ENCODE peak calls at places on chromosomes 4 and X, in ten cellular contexts. U is spleen; S is A549; F is RWPE1; K is cardiac muscle cell; H is HFFc6; T is ovary; V is K562; G is lower lobe of right lung; J is CD8-positive, alpha-beta T cell. Y is an unnamed sample.

GRCh38 chr4:113810906-113811305 is 49.4 kb upstream of the CAMK2D start:
- DNase-seq in U (no peak), S (no peak), F (no peak), K (no peak), H (peak; percentile 30), T (no peak), V (no peak), G (no peak), J (no peak), Y (no peak)

GRCh38 chr4:153676984-153677383 is 7.1 kb upstream of the TLR2 start:
- DNase-seq in U (no peak), S (no peak), F (peak; percentile 84), K (no peak), H (peak; percentile 66), T (no peak), V (no peak), G (no peak), J (no peak), Y (no peak)

GRCh38 chr4:2047031-2047660 is 12.0 kb upstream of the NAT8L start:
- DNase-seq in U (peak; percentile 65), S (no peak), F (no peak), K (no peak), H (no peak), T (no peak), V (no peak), G (no peak), J (no peak), Y (no peak)

GRCh38 chrX:26778320-26778888 is 562.4 kb downstream of the MAGEB5 start:
- DNase-seq in U (no peak), S (no peak), F (no peak), K (no peak), H (no peak), T (no peak), V (peak; percentile 8), G (no peak), J (no peak), Y (no peak)

GRCh38 chr4:168102403-168102802 is 10.1 kb downstream of the ANXA10 start:
- DNase-seq in U (no peak), S (no peak), F (no peak), K (no peak), H (no peak), T (no peak), V (no peak), G (no peak), J (no peak), Y (no peak)

GRCh38 chrX:147910607-147911006 is 1.1 kb upstream of the FMR1 start:
- DNase-seq in U (no peak), S (no peak), F (no peak), K (no peak), H (no peak), T (no peak), V (no peak), G (no peak), J (no peak), Y (no peak)

GRCh38 chr4:173448103-173448502 is 49.2 kb upstream of the SCRG1 start:
- DNase-seq in U (no peak), S (no peak), F (no peak), K (no peak), H (peak; percentile 37), T (peak; percentile 49), V (no peak), G (no peak), J (no peak), Y (no peak)

GRCh38 chr4:113303315-113303714 is 253.9 kb downstream of the ANK2 start:
- DNase-seq in U (no peak), S (no peak), F (no peak), K (no peak), H (no peak), T (no peak), V (no peak), G (no peak), J (no peak), Y (no peak)

GRCh38 chr4:44038811-44039210 is 409.8 kb downstream of the KCTD8 start:
- DNase-seq in U (no peak), S (no peak), F (no peak), K (no peak), H (no peak), T (no peak), V (no peak), G (no peak), J (no peak), Y (no peak)

GRCh38 chrX:21756785-21757529 is 959 bp downstream of the SMPX start:
- DNase-seq in U (no peak), S (no peak), F (no peak), K (peak; percentile 63), H (no peak), T (no peak), V (no peak), G (no peak), J (no peak), Y (no peak)

GRCh38 chr4:55447826-55448225 is 52.1 kb downstream of the TMEM165 start:
- DNase-seq in U (no peak), S (no peak), F (no peak), K (no peak), H (peak; percentile 17), T (no peak), V (no peak), G (no peak), J (no peak), Y (no peak)

GRCh38 chr4:38386654-38387188 is 277.3 kb upstream of the KLF3 start:
- DNase-seq in U (no peak), S (no peak), F (no peak), K (no peak), H (no peak), T (no peak), V (no peak), G (no peak), J (no peak), Y (no peak)

GRCh38 chr4:62161446-62161845 is 961.3 kb downstream of the ADGRL3 start:
- DNase-seq in U (no peak), S (no peak), F (no peak), K (no peak), H (no peak), T (no peak), V (no peak), G (no peak), J (no peak), Y (no peak)
- TF ChIP-seq CTCF in U (no peak), S (no peak), F (no peak), K (no peak), H (no peak), T (no peak), V (no peak), G (no peak), J (no peak), Y (no peak)

GRCh38 chr4:47483722-47484121 is 1.4 kb upstream of the ATP10D start:
- DNase-seq in U (no peak), S (no peak), F (no peak), K (no peak), H (no peak), T (no peak), V (no peak), G (no peak), J (no peak), Y (no peak)

GRCh38 chr4:47482326-47482725 is 2.7 kb upstream of the ATP10D start:
- DNase-seq in U (no peak), S (no peak), F (peak; percentile 41), K (no peak), H (peak; percentile 70), T (no peak), V (no peak), G (no peak), J (no peak), Y (no peak)

GRCh38 chr4:47486306-47486705 is 1.2 kb downstream of the ATP10D start:
- DNase-seq in U (no peak), S (no peak), F (no peak), K (no peak), H (no peak), T (no peak), V (no peak), G (no peak), J (no peak), Y (no peak)

GRCh38 chr4:47484169-47484568 is 906 bp upstream of the ATP10D start:
- DNase-seq in U (no peak), S (no peak), F (peak; percentile 21), K (no peak), H (no peak), T (no peak), V (no peak), G (no peak), J (no peak), Y (no peak)

GRCh38 chr4:47485047-47485692 is at the start of gene ATP10D:
- DNase-seq in U (peak; percentile 99), S (peak; percentile 62), F (peak; percentile 83), K (peak; percentile 95), H (peak; percentile 92), T (peak; percentile 95), V (peak; percentile 47), G (peak; percentile 98), J (peak; percentile 68), Y (peak; percentile 98)
- TF ChIP-seq CTCF in U (peak; percentile 55), S (no peak), F (no peak), K (peak; percentile 18), H (no peak), T (no peak), V (peak; percentile 11), G (peak; percentile 22), J (no peak), Y (peak; percentile 50)

GRCh38 chr4:97589481-97590196 is 553.6 kb downstream of the STPG2 start:
- DNase-seq in U (no peak), S (no peak), F (peak; percentile 36), K (no peak), H (no peak), T (no peak), V (no peak), G (no peak), J (no peak), Y (no peak)
- TF ChIP-seq CTCF in U (no peak), S (no peak), F (no peak), K (no peak), H (no peak), T (no peak), V (no peak), G (no peak), J (no peak), Y (no peak)

GRCh38 chrX:150365953-150366911 is 3.1 kb downstream of the MAMLD1 start:
- DNase-seq in U (peak; percentile 70), S (no peak), F (no peak), K (peak; percentile 53), H (no peak), T (peak; percentile 68), V (peak; percentile 24), G (peak; percentile 54), J (no peak), Y (no peak)
- TF ChIP-seq CTCF in U (no peak), S (peak; percentile 15), F (no peak), K (peak; percentile 33), H (peak; percentile 16), T (no peak), V (no peak), G (no peak), J (no peak), Y (peak; percentile 56)

DNA sequence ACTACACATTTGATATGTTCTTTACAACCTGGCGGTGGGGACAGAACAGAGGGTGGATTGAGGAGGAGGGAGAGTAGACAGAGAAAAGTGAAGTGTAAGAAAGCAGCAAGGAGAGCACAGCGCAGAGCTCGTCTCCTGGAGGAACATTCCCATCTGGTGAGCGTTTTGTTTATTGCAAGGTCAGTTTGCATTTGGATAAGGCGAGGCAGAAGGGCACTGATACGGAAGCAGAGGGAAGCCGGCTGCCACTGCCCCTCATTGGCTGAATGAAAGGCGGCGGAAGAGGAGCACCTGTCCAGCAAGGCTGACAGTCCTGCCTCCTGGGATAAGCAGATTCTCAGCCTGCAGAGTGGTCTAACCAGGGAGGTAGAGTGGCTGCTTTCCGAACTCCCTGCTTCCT is 83.2 kb downstream of the GPR143 start:
- DNase-seq in U (no peak), S (no peak), F (no peak), K (peak; percentile 53), H (peak; percentile 4), T (peak; percentile 14), V (no peak), G (no peak), J (no peak), Y (no peak)
- TF ChIP-seq CTCF in U (no peak), S (no peak), F (no peak), K (peak; percentile 19), H (peak; percentile 48), T (no peak), V (no peak), G (no peak), J (no peak), Y (peak; percentile 58)